ENCODE peak calls at places on chromosomes 4 and X, in seven cellular contexts. E is stimulated activated CD4-positive, alpha-beta T cell treated with anti-CD3 and anti-CD28 coated beads, Interleukin-2, amount 100 ng/mL, for 24 hours; R is RPMI8226; I is NCI-H774; Q is osteocyte; U is D721Med; B is activated CD4-positive, alpha-beta T cell treated with anti-CD3 and anti-CD28 coated beads, Interleukin-2, amount 10 ng/mL, durations not matched to agents 7 days and 5 days. F is an unnamed sample.

GRCh38 chrX:45668686-45669443 is 468.2 kb upstream of the DIPK2B start:
- DNase-seq in R (no peak), Q (no peak), E (no peak), B (no peak), I (no peak), U (no peak), F (peak)

GRCh38 chrX:105299286-105299685 is 78.8 kb upstream of the TEX13A start:
- DNase-seq in E (no peak), B (no peak), Q (no peak), U (no peak), R (no peak), I (no peak), F (no peak)

GRCh38 chr4:26130173-26130572 is 190.6 kb upstream of the RBPJ start:
- DNase-seq in E (no peak), I (no peak), U (no peak), R (no peak), B (no peak), Q (no peak), F (no peak)

GRCh38 chr4:146632770-146633470 is 5.8 kb upstream of the POU4F2 start:
- DNase-seq in B (no peak), Q (no peak), U (no peak), R (no peak), I (no peak), E (no peak), F (no peak)

GRCh38 chrX:3345281-3346081 is 971 bp downstream of the MXRA5 start:
- DNase-seq in B (no peak), Q (peak), E (no peak), R (no peak), U (no peak), I (no peak), F (no peak)

GRCh38 chr4:101252721-101253120 is 94.6 kb downstream of the PPP3CA start:
- DNase-seq in R (peak), Q (no peak), U (no peak), E (no peak), B (no peak), I (no peak), F (no peak)

GRCh38 chrX:85004255-85004654 is 578 bp downstream of the APOOL start:
- DNase-seq in E (no peak), Q (no peak), I (no peak), U (no peak), R (no peak), B (no peak), F (peak)

GRCh38 chr4:100977746-100978397 is 369.5 kb downstream of the PPP3CA start:
- DNase-seq in I (no peak), Q (no peak), R (no peak), U (no peak), E (no peak), B (no peak), F (no peak)

GRCh38 chr4:38606587-38606905 is 57.5 kb upstream of the KLF3 start:
- DNase-seq in I (no peak), B (no peak), Q (no peak), U (no peak), R (no peak), E (no peak), F (no peak)

GRCh38 chrX:75230296-75230695 is 43.6 kb upstream of the UPRT start:
- DNase-seq in I (no peak), R (peak), U (no peak), Q (no peak), B (no peak), E (no peak), F (no peak)

GRCh38 chr4:141851246-141851891 is 215.0 kb downstream of the IL15 start:
- DNase-seq in E (no peak), Q (no peak), I (no peak), R (no peak), U (no peak), B (no peak), F (no peak)

GRCh38 chrX:122850326-122850725 is 333.8 kb upstream of the GRIA3 start:
- DNase-seq in R (no peak), B (no peak), E (no peak), I (no peak), U (no peak), Q (no peak), F (no peak)

GRCh38 chr4:36285784-36286480 is 4.5 kb downstream of the DTHD1 start:
- DNase-seq in Q (no peak), E (peak), B (peak), U (no peak), R (peak), I (no peak), F (no peak)

GRCh38 chr4:155603360-155603891 is 63.2 kb upstream of the GUCY1A1 start:
- DNase-seq in R (no peak), I (no peak), Q (no peak), E (no peak), B (no peak), U (no peak), F (no peak)

GRCh38 chrX:1291110-1291740 is 22.6 kb downstream of the CSF2RA start:
- DNase-seq in B (no peak), R (no peak), U (no peak), E (no peak), I (no peak), Q (no peak), F (no peak)

GRCh38 chr4:159248383-159249178 is 145.7 kb downstream of the RAPGEF2 start:
- DNase-seq in B (no peak), Q (no peak), R (no peak), E (no peak), U (no peak), I (peak), F (peak)

GRCh38 chr4:6123116-6123515 is 77.2 kb downstream of the JAKMIP1 start:
- DNase-seq in U (no peak), I (no peak), Q (no peak), R (no peak), E (no peak), B (no peak), F (no peak)

GRCh38 chr4:141275834-141276233 is 55.1 kb downstream of the ZNF330 start:
- DNase-seq in E (no peak), U (no peak), B (no peak), R (no peak), I (no peak), Q (no peak), F (peak)

GRCh38 chrX:3191186-3191585 is 149.9 kb downstream of the ARSF start:
- DNase-seq in E (no peak), I (no peak), U (no peak), Q (no peak), B (no peak), R (no peak), F (no peak)

GRCh38 chrX:103376979-103377324 is 614 bp downstream of the BEX3 start:
- DNase-seq in E (no peak), R (no peak), B (no peak), I (no peak), Q (no peak), U (no peak), F (no peak)

GRCh38 chr4:98558366-98558765 is 100.0 kb downstream of the TSPAN5 start:
- DNase-seq in B (no peak), R (no peak), Q (no peak), E (no peak), I (no peak), U (no peak), F (no peak)

GRCh38 chr4:107931775-107932321 is 499 bp downstream of the CYP2U1 start:
- DNase-seq in B (peak), U (no peak), R (no peak), E (peak), I (no peak), Q (no peak), F (no peak)